ENCODE peak calls at places on chromosomes 6 and 20, in six cellular contexts. V, E, F, C, R and A are unnamed samples.

GRCh38 chr20:53402233-53403005 is 191.2 kb downstream of the ZNF217 start:
- DNase-seq in V (no peak), F (no peak), C (peak; percentile 31), E (no peak), R (no peak), A (no peak)

GRCh38 chr6:119240257-119241123 is 109.1 kb downstream of the MAN1A1 start:
- DNase-seq in V (no peak), R (no peak), C (no peak), F (no peak), E (no peak), A (no peak)

GRCh38 chr6:9482030-9482731 is 932.7 kb downstream of the TFAP2A start:
- DNase-seq in V (no peak), F (no peak), E (no peak), R (no peak), C (no peak), A (no peak)

GRCh38 chr20:44050925-44051660 is 135.9 kb downstream of the JPH2 start:
- DNase-seq in C (no peak), E (peak; percentile 24), F (no peak), V (no peak), R (no peak), A (no peak)

GRCh38 chr20:60306516-60306915 is 348.3 kb downstream of the CDH26 start:
- DNase-seq in C (no peak), V (no peak), R (no peak), F (no peak), E (no peak), A (no peak)

GRCh38 chr20:4813839-4814695 is 92.4 kb downstream of the PRND start:
- DNase-seq in E (no peak), C (peak; percentile 89), V (no peak), R (no peak), F (peak; percentile 88), A (no peak)

GRCh38 chr6:136607204-136607931 is 57.1 kb upstream of the MAP7 start:
- DNase-seq in V (no peak), R (no peak), E (no peak), C (no peak), F (no peak), A (peak; percentile 49)

GRCh38 chr6:45591306-45591705 is 213.6 kb upstream of the SUPT3H start:
- DNase-seq in E (no peak), R (no peak), F (no peak), C (no peak), V (no peak), A (no peak)

GRCh38 chr6:110563711-110564110 is 87.3 kb upstream of the SLC22A16 start:
- DNase-seq in F (no peak), E (no peak), C (no peak), R (no peak), V (no peak), A (no peak)

GRCh38 chr6:155171747-155172191 is 92.0 kb upstream of the CLDN20 start:
- DNase-seq in E (no peak), F (no peak), V (no peak), C (no peak), R (no peak), A (no peak)

GRCh38 chr20:64065062-64065972 is 2.3 kb downstream of the TCEA2 start:
- DNase-seq in C (no peak), V (no peak), F (no peak), E (no peak), R (no peak), A (no peak)

GRCh38 chr6:50264995-50265571 is 215.4 kb upstream of the DEFB112 start:
- DNase-seq in C (no peak), V (no peak), E (no peak), F (no peak), R (no peak), A (peak; percentile 20)

GRCh38 chr6:147136057-147136456 is 68.2 kb upstream of the STXBP5 start:
- DNase-seq in V (no peak), C (no peak), E (no peak), F (no peak), R (no peak), A (no peak)

GRCh38 chr6:33450434-33450833 is 3.9 kb upstream of the ZBTB9 start:
- DNase-seq in C (no peak), E (no peak), V (no peak), R (no peak), F (no peak), A (no peak)

GRCh38 chr6:116528800-116529199 is 16.7 kb downstream of the TRAPPC3L start:
- DNase-seq in V (no peak), E (no peak), R (no peak), C (no peak), F (no peak), A (no peak)

GRCh38 chr6:142361765-142362540 is 60.1 kb downstream of the ADGRG6 start:
- DNase-seq in V (no peak), C (no peak), E (no peak), R (no peak), F (no peak), A (no peak)

GRCh38 chr6:84017709-84018452 is 15.7 kb upstream of the MRAP2 start:
- DNase-seq in E (no peak), F (no peak), V (no peak), C (no peak), R (no peak), A (no peak)

GRCh38 chr20:58264271-58264670 is 35.8 kb upstream of the ANKRD60 start:
- DNase-seq in R (no peak), E (no peak), F (no peak), C (no peak), V (no peak), A (no peak)

GRCh38 chr6:31401403-31401802 is 2.0 kb upstream of the MICA start:
- DNase-seq in E (peak; percentile 45), V (peak; percentile 44), C (no peak), R (no peak), F (peak; percentile 14), A (peak; percentile 84)

GRCh38 chr6:6248651-6249050 is 71.8 kb downstream of the F13A1 start:
- DNase-seq in E (no peak), C (no peak), F (no peak), R (no peak), V (no peak), A (no peak)

GRCh38 chr6:109332748-109333147 is 49.5 kb downstream of the CD164 start:
- DNase-seq in C (no peak), E (peak; percentile 38), V (no peak), R (no peak), F (no peak), A (no peak)

GRCh38 chr20:14691994-14692393 is 354.6 kb upstream of the FLRT3 start:
- DNase-seq in V (no peak), F (no peak), C (no peak), E (no peak), R (no peak), A (no peak)

GRCh38 chr20:47440857-47441773 is 60.6 kb upstream of the NCOA3 start:
- DNase-seq in V (no peak), C (no peak), E (no peak), R (no peak), F (no peak), A (no peak)

GRCh38 chr6:71321344-71321743 is 32.7 kb downstream of the OGFRL1 start:
- DNase-seq in V (no peak), F (no peak), E (no peak), R (no peak), C (no peak), A (no peak)

GRCh38 chr6:13763740-13764381 is 50.5 kb downstream of the MCUR1 start:
- DNase-seq in C (no peak), F (no peak), V (no peak), R (no peak), E (no peak), A (no peak)

GRCh38 chr6:47654255-47654654 is 44.1 kb upstream of the ADGRF4 start:
- DNase-seq in E (no peak), V (no peak), C (no peak), R (no peak), F (no peak), A (no peak)

GRCh38 chr6:122033564-122034181 is 365.8 kb upstream of the HSF2 start:
- DNase-seq in V (no peak), R (no peak), C (no peak), E (no peak), F (peak; percentile 20), A (no peak)
- H3K4me3 ChIP-seq in V (no peak overlapping the region), R (no peak overlapping the region), C (no peak overlapping the region), E (no peak overlapping the region), F (no peak overlapping the region), A (no peak overlapping the region)

DNA sequence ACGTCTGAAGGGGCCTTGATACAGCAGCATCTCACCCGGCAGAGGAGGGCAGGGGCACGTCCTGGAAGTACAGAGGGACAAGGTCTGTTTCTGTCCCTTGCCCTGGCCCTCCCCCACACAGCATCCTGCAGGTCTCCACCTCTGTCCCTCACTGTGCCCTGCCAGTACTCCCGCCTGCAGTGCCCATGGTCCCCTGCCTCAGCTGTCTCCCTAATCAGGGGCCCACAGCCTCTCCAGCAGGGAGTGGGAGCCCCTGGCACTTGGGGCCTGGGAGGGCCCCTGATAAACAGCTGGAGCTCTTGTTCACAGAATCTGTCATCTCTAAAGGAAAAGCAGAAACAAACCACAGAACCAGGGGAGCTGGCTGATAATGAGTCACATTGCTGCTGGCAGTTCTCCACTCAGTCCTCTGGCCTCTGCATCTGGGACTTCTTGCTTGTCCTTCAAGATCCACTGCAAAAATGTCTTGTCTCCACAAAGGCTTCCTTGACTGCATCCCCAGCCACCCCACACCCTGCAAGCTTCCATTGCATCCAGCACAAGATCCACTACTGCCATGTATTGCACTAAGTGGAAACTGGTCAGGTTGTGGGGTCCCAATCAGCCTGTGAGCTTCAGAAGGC is 33.2 kb upstream of the TAF8 start:
- DNase-seq in V (no peak), C (no peak), R (no peak), E (no peak), F (no peak), A (peak; percentile 70)
- H3K4me1 ChIP-seq in V (peaks cover 8% of the 10 kb centered on the region), C (peaks cover 38% of the 10 kb centered on the region), R (no peaks in the 10 kb centered on the region), E (peaks cover 10% of the 10 kb centered on the region), F (peaks cover 61% of the 10 kb centered on the region), A (peaks cover 16% of the 10 kb centered on the region)

GRCh38 chr6:112237066-112237465 is 17.3 kb downstream of the LAMA4 start:
- DNase-seq in E (no peak), C (no peak), V (no peak), R (no peak), F (no peak), A (no peak)

GRCh38 chr6:112232845-112233256 is 21.5 kb downstream of the LAMA4 start:
- DNase-seq in E (no peak), C (no peak), R (no peak), V (peak; percentile 53), F (no peak), A (no peak)

GRCh38 chr6:112233864-112234263 is 20.5 kb downstream of the LAMA4 start:
- DNase-seq in E (no peak), F (no peak), C (no peak), V (peak; percentile 21), R (no peak), A (no peak)

GRCh38 chr6:112235956-112236355 is 18.4 kb downstream of the LAMA4 start:
- DNase-seq in C (no peak), F (no peak), E (no peak), R (no peak), V (peak; percentile 28), A (no peak)

DNA sequence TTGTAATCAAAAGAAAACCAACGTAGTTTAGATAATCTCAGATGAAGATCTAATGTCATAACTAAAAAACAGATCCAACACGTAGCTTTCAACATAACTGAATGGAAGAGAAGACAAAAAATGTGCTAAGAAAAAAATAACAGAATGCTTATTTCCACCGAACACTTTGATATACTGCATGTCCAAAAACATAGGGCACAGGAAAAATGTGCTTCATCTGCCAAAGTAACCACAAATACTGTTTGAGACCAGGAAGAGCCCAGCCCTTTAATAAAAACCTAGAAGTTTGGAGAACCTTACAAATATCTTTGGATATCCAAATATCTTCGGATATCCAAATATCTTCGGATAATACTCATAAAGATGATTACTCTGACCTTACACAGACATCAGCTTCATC is 19.8 kb downstream of the LAMA4 start:
- DNase-seq in F (no peak), E (no peak), C (no peak), V (no peak), R (no peak), A (no peak)
- H3K27ac ChIP-seq in F (no peak overlapping the region), E (no peak overlapping the region), C (no peak overlapping the region), V (no peak overlapping the region), R (no peak overlapping the region), A (no peak overlapping the region)

GRCh38 chr20:62642666-62643520 is 590 bp downstream of the SLCO4A1 start:
- DNase-seq in R (no peak), C (peak; percentile 60), E (peak; percentile 76), F (peak; percentile 55), V (no peak), A (no peak)
- H3K4me3 ChIP-seq in R (peak overlapping the region; percentile 27), C (peak overlapping the region; percentile 57), E (peak overlapping the region; percentile 79), F (peak overlapping the region; percentile 29), V (peak overlapping the region; percentile 49), A (no peak overlapping the region)